ENCODE peak calls at places on chromosomes 12 and 14, in five cellular contexts. C is SK-N-SH; E is tibial artery; V is OCI-LY7; I is CD4-positive, alpha-beta memory T cell. R is an unnamed sample.

GRCh38 chr12:91506461-91506860 is 323.8 kb upstream of the DCN start:
- DNase-seq in C (no peak), E (no peak), V (no peak), I (no peak), R (no peak)

GRCh38 chr12:34396861-34397590 is 374.7 kb downstream of the ALG10 start:
- DNase-seq in C (peak; percentile 1), E (peak; percentile 8), V (no peak), I (no peak), R (no peak)

GRCh38 chr12:111330800-111331752 is 37.8 kb downstream of the PHETA1 start:
- DNase-seq in C (no peak), E (no peak), V (peak; percentile 61), I (no peak), R (no peak)

GRCh38 chr12:103442822-103443221 is 52.9 kb downstream of the C12orf42 start:
- DNase-seq in C (no peak), E (no peak), V (no peak), I (no peak), R (no peak)

GRCh38 chr12:72511493-72511892 is 239.3 kb downstream of the TRHDE start:
- DNase-seq in C (no peak), E (no peak), V (no peak), I (no peak), R (no peak)

GRCh38 chr14:44316647-44317432 is 190.2 kb downstream of the FSCB start:
- DNase-seq in C (no peak), E (no peak), V (no peak), I (no peak), R (peak; percentile 18)

GRCh38 chr12:89349814-89350213 is 2.5 kb downstream of the DUSP6 start:
- DNase-seq in C (peak; percentile 38), E (peak; percentile 42), V (no peak), I (no peak), R (no peak)

GRCh38 chr12:8987589-8988205 is 1.6 kb upstream of the KLRG1 start:
- DNase-seq in C (no peak), E (no peak), V (no peak), I (no peak), R (no peak)

GRCh38 chr14:58898655-58899316 is 261.0 kb downstream of the DACT1 start:
- DNase-seq in C (no peak), E (no peak), V (no peak), I (no peak), R (no peak)

GRCh38 chr12:75690556-75690955 is 179.1 kb upstream of the KRR1 start:
- DNase-seq in C (no peak), E (no peak), V (no peak), I (no peak), R (no peak)

GRCh38 chr14:70708717-70709570 is 67.2 kb downstream of the TTC9 start:
- DNase-seq in C (no peak), E (no peak), V (no peak), I (no peak), R (no peak)

GRCh38 chr14:101062065-101062450 is 158.5 kb upstream of the RTL1 start:
- DNase-seq in C (no peak), E (no peak), V (no peak), I (no peak), R (no peak)

GRCh38 chr12:98274430-98275130 is 240.8 kb upstream of the TMPO start:
- DNase-seq in C (no peak), E (no peak), V (peak; percentile 85), I (no peak), R (no peak)

GRCh38 chr12:8087666-8088065 is 5.6 kb downstream of the NECAP1 start:
- DNase-seq in C (no peak), E (no peak), V (no peak), I (no peak), R (no peak)

GRCh38 chr12:93153321-93153720 is 224.2 kb upstream of the EEA1 start:
- DNase-seq in C (no peak), E (no peak), V (no peak), I (no peak), R (no peak)

GRCh38 chr14:68305738-68306137 is 486.2 kb downstream of the RAD51B start:
- DNase-seq in C (no peak), E (no peak), V (peak; percentile 44), I (no peak), R (no peak)

GRCh38 chr12:31588976-31589375 is 2.0 kb downstream of the DENND5B start:
- DNase-seq in C (no peak), E (no peak), V (no peak), I (no peak), R (no peak)

GRCh38 chr12:54549774-54550451 is 512 bp downstream of the PDE1B start:
- DNase-seq in C (no peak), E (no peak), V (no peak), I (no peak), R (no peak)

GRCh38 chr14:22836301-22837058 is at the start of gene MMP14:
- DNase-seq in C (peak; percentile 71), E (peak; percentile 93), V (no peak), I (no peak), R (peak; percentile 79)

GRCh38 chr12:53192531-53193021 is 11.9 kb upstream of the CSAD start:
- DNase-seq in C (no peak), E (no peak), V (no peak), I (no peak), R (no peak)

GRCh38 chr14:92945959-92946846 is 23.3 kb downstream of the CHGA start:
- DNase-seq in C (peak; percentile 62), E (peak; percentile 35), V (no peak), I (no peak), R (peak; percentile 44)

GRCh38 chr14:99862111-99862510 is 68.9 kb downstream of the EML1 start:
- DNase-seq in C (no peak), E (no peak), V (no peak), I (no peak), R (no peak)

GRCh38 chr12:21831671-21832357 is 57.3 kb upstream of the KCNJ8 start:
- DNase-seq in C (no peak), E (peak; percentile 50), V (no peak), I (no peak), R (no peak)

GRCh38 chr14:103319422-103319821 is 14.6 kb upstream of the EIF5 start:
- DNase-seq in C (no peak), E (no peak), V (peak; percentile 22), I (no peak), R (no peak)

GRCh38 chr12:117273091-117273490 is 82.8 kb upstream of the FBXO21 start:
- DNase-seq in C (no peak), E (no peak), V (no peak), I (no peak), R (no peak)

GRCh38 chr14:74085047-74085637 is 386 bp downstream of the LIN52 start:
- DNase-seq in C (peak; percentile 44), E (no peak), V (peak; percentile 12), I (no peak), R (no peak)

GRCh38 chr12:49609875-49610154 is 4.4 kb upstream of the FAM186B start:
- DNase-seq in C (no peak), E (no peak), V (peak; percentile 18), I (no peak), R (no peak)

GRCh38 chr14:69539631-69540410 is 34.9 kb downstream of the CCDC177 start:
- DNase-seq in C (no peak), E (peak; percentile 55), V (no peak), I (no peak), R (no peak)

GRCh38 chr12:130708648-130709047 is 7.5 kb downstream of the RIMBP2 start:
- DNase-seq in C (no peak), E (no peak), V (no peak), I (no peak), R (no peak)

GRCh38 chr12:95574799-95575452 is 23.6 kb upstream of the USP44 start:
- DNase-seq in C (peak; percentile 54), E (no peak), V (no peak), I (no peak), R (no peak)

GRCh38 chr12:115640929-115641328 is 636.6 kb downstream of the MED13L start:
- DNase-seq in C (no peak), E (no peak), V (no peak), I (no peak), R (no peak)

GRCh38 chr14:20690848-20691640 is 2.5 kb downstream of the ANG start:
- DNase-seq in C (peak; percentile 73), E (peak; percentile 43), V (peak; percentile 70), I (peak; percentile 69), R (peak; percentile 54)

GRCh38 chr14:92352158-92352985 is 29.4 kb downstream of the SLC24A4 start:
- DNase-seq in C (no peak), E (no peak), V (peak; percentile 26), I (no peak), R (no peak)

GRCh38 chr14:29649170-29649569 is 278.5 kb downstream of the PRKD1 start:
- DNase-seq in C (no peak), E (no peak), V (no peak), I (no peak), R (no peak)

GRCh38 chr14:29652586-29652985 is 275.1 kb downstream of the PRKD1 start:
- DNase-seq in C (no peak), E (no peak), V (no peak), I (no peak), R (no peak)

GRCh38 chr14:29648045-29648444 is 279.6 kb downstream of the PRKD1 start:
- DNase-seq in C (no peak), E (no peak), V (no peak), I (no peak), R (no peak)

GRCh38 chr14:29653303-29653702 is 274.3 kb downstream of the PRKD1 start:
- DNase-seq in C (no peak), E (no peak), V (no peak), I (no peak), R (no peak)

GRCh38 chr14:29650554-29651269 is 276.9 kb downstream of the PRKD1 start:
- DNase-seq in C (no peak), E (no peak), V (no peak), I (no peak), R (no peak)
- H3K27ac ChIP-seq in C (no peak overlapping the region), E (no peak overlapping the region), V (no peak overlapping the region), I (no peak overlapping the region), R (peak overlapping the region; percentile 69)

GRCh38 chr12:109230193-109230592 is 78.9 kb downstream of the FOXN4 start:
- DNase-seq in C (no peak), E (no peak), V (no peak), I (no peak), R (no peak)
- H3K36me3 ChIP-seq in C (no peaks in the 10 kb centered on the region), E (peaks cover 86% of the 10 kb centered on the region), V (no peaks in the 10 kb centered on the region), I (no peaks in the 10 kb centered on the region), R (no peaks in the 10 kb centered on the region)

GRCh38 chr14:106585692-106586091 is 1059.3 kb downstream of the TMEM121 start:
- DNase-seq in C (no peak), E (no peak), V (no peak), I (no peak), R (no peak)
- H3K9me3 ChIP-seq in C (no peaks in the 10 kb centered on the region), E (no peaks in the 10 kb centered on the region), V (no peaks in the 10 kb centered on the region), I (no peaks in the 10 kb centered on the region), R (no peaks in the 10 kb centered on the region)

GRCh38 chr12:57069522-57069921 is 9.1 kb downstream of the NEMP1 start:
- DNase-seq in C (peak; percentile 59), E (peak; percentile 80), V (peak; percentile 82), I (peak; percentile 77), R (no peak)

GRCh38 chr12:57063991-57064725 is 14.2 kb upstream of the MYO1A start:
- DNase-seq in C (no peak), E (no peak), V (peak; percentile 28), I (peak; percentile 88), R (no peak)

DNA sequence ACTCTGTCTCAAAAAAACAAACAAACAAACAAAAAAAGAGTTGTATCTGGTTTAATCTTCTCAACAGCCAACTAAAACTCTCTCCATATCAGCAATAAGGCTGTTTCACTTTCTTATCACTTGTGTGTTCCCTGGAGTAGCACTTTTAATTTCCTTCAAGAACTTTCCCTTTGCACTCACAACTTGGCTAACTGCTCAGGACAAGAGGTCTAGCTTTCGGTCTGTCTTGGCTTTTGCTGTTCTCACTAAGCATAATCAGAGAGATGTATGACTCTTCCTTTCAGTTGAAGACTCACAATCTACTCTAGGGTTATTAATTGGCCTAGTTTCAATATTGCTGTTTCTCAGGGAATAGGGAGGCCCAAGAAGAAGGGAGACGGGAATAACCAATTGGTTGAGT is 12.3 kb downstream of the NEMP1 start:
- DNase-seq in C (no peak), E (no peak), V (no peak), I (no peak), R (no peak)
- H3K27ac ChIP-seq in C (no peak overlapping the region), E (no peak overlapping the region), V (no peak overlapping the region), I (no peak overlapping the region), R (no peak overlapping the region)

R was measured in pancreas.